ENCODE peak calls at places on chromosomes 7 and 10, in six cellular contexts. B is activated T-cell treated with anti-CD3 and anti-CD28 coated beads, Interleukin-2, amount 50 U/mL, for 1 hour; P is ACHN; J is NCI-H1092; T is GM23338; K is stimulated activated CD4-positive, alpha-beta T cell treated with anti-CD3 and anti-CD28 coated beads, Interleukin-1b, Interleukin-23, amount 100 ng/mL, for 24 hours. N is an unnamed sample.

GRCh38 chr7:6536899-6537298 is 14.4 kb downstream of the GRID2IP start:
- DNase-seq in K (no peak), B (no peak), T (peak; percentile 94), P (no peak), J (peak; percentile 55), N (no peak)

GRCh38 chr7:33050425-33051318 is 11.9 kb downstream of the NT5C3A start:
- DNase-seq in B (no peak), J (no peak), P (peak; percentile 72), T (peak; percentile 45), K (no peak), N (peak; percentile 84)

GRCh38 chr10:91088300-91089140 is 131.9 kb upstream of the PCGF5 start:
- DNase-seq in J (no peak), K (no peak), B (no peak), T (peak; percentile 23), P (peak; percentile 42), N (peak; percentile 8)

GRCh38 chr10:31749293-31749692 is 179.3 kb downstream of the ARHGAP12 start:
- DNase-seq in B (no peak), P (no peak), K (no peak), T (no peak), J (peak; percentile 81), N (no peak)

GRCh38 chr10:48309711-48310226 is 3.3 kb downstream of the MAPK8 start:
- DNase-seq in T (no peak), K (no peak), B (no peak), P (peak; percentile 91), J (no peak), N (peak; percentile 42)

GRCh38 chr10:104331208-104331838 is 6.9 kb downstream of the ITPRIP start:
- DNase-seq in T (peak; percentile 55), B (no peak), P (peak; percentile 49), K (no peak), J (peak; percentile 30), N (peak; percentile 95)

GRCh38 chr10:74145133-74145532 is 5.5 kb downstream of the AP3M1 start:
- DNase-seq in K (no peak), T (no peak), J (no peak), P (peak; percentile 22), B (no peak), N (peak; percentile 97)

GRCh38 chr10:47165711-47166404 is 134.1 kb upstream of the GDF10 start:
- DNase-seq in P (no peak), K (peak; percentile 20), J (no peak), T (no peak), B (peak; percentile 55), N (peak; percentile 11)

GRCh38 chr7:29945259-29945809 is 44.3 kb downstream of the SCRN1 start:
- DNase-seq in P (no peak), T (no peak), B (no peak), K (no peak), J (no peak), N (no peak)

GRCh38 chr7:149743481-149743880 is 29.9 kb downstream of the ZNF467 start:
- DNase-seq in P (no peak), J (no peak), T (no peak), K (no peak), B (no peak), N (peak; percentile 48)

GRCh38 chr7:71326596-71326995 is 194.7 kb downstream of the GALNT17 start:
- DNase-seq in T (no peak), J (no peak), B (no peak), P (no peak), K (no peak), N (no peak)

GRCh38 chr7:72754312-72754711 is 73.7 kb downstream of the TYW1B start:
- DNase-seq in B (no peak), K (no peak), J (no peak), P (no peak), T (no peak), N (no peak)

N was measured in endothelial cell of umbilical vein.